ENCODE peak calls at places on chromosomes 16 and 17, in five cellular contexts. One of them, this sample, is unnamed.

GRCh38 chr16:87033541-87034300 is 283.5 kb downstream of the C16orf95 start:
- DNase-seq in ascending aorta: no peak
- DNase-seq in upper lobe of right lung: no peak
- DNase-seq in SK-N-SH: no peak
- DNase-seq in A549: no peak
- DNase-seq in this sample: no peak

GRCh38 chr16:46607529-46607928 is 13.7 kb downstream of the SHCBP1 start:
- DNase-seq in SK-N-SH: no peak
- DNase-seq in A549: peak; percentile 26
- DNase-seq in upper lobe of right lung: no peak
- DNase-seq in ascending aorta: no peak
- DNase-seq in this sample: no peak

GRCh38 chr17:72930031-72930430 is 162.5 kb downstream of the SLC39A11 start:
- DNase-seq in upper lobe of right lung: no peak
- DNase-seq in A549: no peak
- DNase-seq in SK-N-SH: no peak
- DNase-seq in ascending aorta: no peak
- DNase-seq in this sample: no peak

GRCh38 chr16:23068337-23068736 is 80.9 kb downstream of the USP31 start:
- DNase-seq in SK-N-SH: no peak
- DNase-seq in upper lobe of right lung: no peak
- DNase-seq in A549: no peak
- DNase-seq in ascending aorta: no peak
- DNase-seq in this sample: no peak

GRCh38 chr16:60741810-60742209 is 1294.4 kb downstream of the CDH8 start:
- DNase-seq in ascending aorta: no peak
- DNase-seq in SK-N-SH: no peak
- DNase-seq in upper lobe of right lung: no peak
- DNase-seq in A549: no peak
- DNase-seq in this sample: no peak

GRCh38 chr16:87339086-87339723 is 22.0 kb upstream of the C16orf95 start:
- DNase-seq in A549: no peak
- DNase-seq in ascending aorta: no peak
- DNase-seq in SK-N-SH: no peak
- DNase-seq in upper lobe of right lung: no peak
- DNase-seq in this sample: no peak

GRCh38 chr17:3558603-3559269 is 1.1 kb upstream of the TRPV3 start:
- DNase-seq in upper lobe of right lung: no peak
- DNase-seq in A549: no peak
- DNase-seq in ascending aorta: no peak
- DNase-seq in SK-N-SH: no peak
- DNase-seq in this sample: no peak

GRCh38 chr17:52064791-52065211 is 93.7 kb downstream of the CA10 start:
- DNase-seq in SK-N-SH: no peak
- DNase-seq in upper lobe of right lung: no peak
- DNase-seq in ascending aorta: no peak
- DNase-seq in A549: no peak
- DNase-seq in this sample: no peak

GRCh38 chr16:49779979-49780378 is 75.9 kb downstream of the ZNF423 start:
- DNase-seq in ascending aorta: no peak
- DNase-seq in upper lobe of right lung: no peak
- DNase-seq in SK-N-SH: no peak
- DNase-seq in A549: no peak
- DNase-seq in this sample: no peak

GRCh38 chr17:80998388-80999223 is 7.0 kb downstream of the CHMP6 start:
- DNase-seq in SK-N-SH: peak; percentile 28
- DNase-seq in ascending aorta: no peak
- DNase-seq in upper lobe of right lung: no peak
- DNase-seq in A549: no peak
- DNase-seq in this sample: no peak

GRCh38 chr17:82198092-82198491 is 14.6 kb downstream of the CCDC57 start:
- DNase-seq in upper lobe of right lung: no peak
- DNase-seq in A549: no peak
- DNase-seq in SK-N-SH: peak; percentile 5
- DNase-seq in ascending aorta: no peak
- DNase-seq in this sample: no peak

GRCh38 chr16:68490829-68491575 is 42.7 kb upstream of the SMPD3 start:
- DNase-seq in upper lobe of right lung: peak; percentile 70
- DNase-seq in A549: peak; percentile 62
- DNase-seq in ascending aorta: no peak
- DNase-seq in SK-N-SH: no peak
- DNase-seq in this sample: peak; percentile 88

GRCh38 chr17:45662432-45662831 is 121.7 kb upstream of the CRHR1 start:
- DNase-seq in upper lobe of right lung: no peak
- DNase-seq in SK-N-SH: no peak
- DNase-seq in A549: no peak
- DNase-seq in ascending aorta: no peak
- DNase-seq in this sample: no peak

GRCh38 chr17:51200295-51200694 is 34.1 kb downstream of the NME2 start:
- DNase-seq in SK-N-SH: no peak
- DNase-seq in A549: no peak
- DNase-seq in upper lobe of right lung: no peak
- DNase-seq in ascending aorta: no peak
- DNase-seq in this sample: no peak

This sample was measured in mucosa of gallbladder.